ENCODE peak calls at places on chromosomes 16 and 17, in five cellular contexts. E, R, U, B and I are unnamed samples.

GRCh38 chr17:53543363-53543927 is 279.3 kb upstream of the KIF2B start:
- DNase-seq in E (no peak), B (no peak), R (no peak), U (no peak), I (no peak)

GRCh38 chr16:53131363-53132071 is 76.7 kb downstream of the CHD9 start:
- DNase-seq in E (peak), U (peak), B (peak), R (peak), I (peak)

GRCh38 chr16:4414187-4414909 is 2.0 kb downstream of the CORO7 start:
- DNase-seq in U (no peak), R (no peak), B (no peak), E (peak), I (no peak)

GRCh38 chr16:55543470-55543869 is 23.0 kb upstream of the CAPNS2 start:
- DNase-seq in E (no peak), R (peak), U (no peak), B (no peak), I (no peak)

GRCh38 chr16:1763521-1764511 is 7.5 kb downstream of the NME3 start:
- DNase-seq in E (no peak), R (peak), B (no peak), U (no peak), I (no peak)

GRCh38 chr17:65123757-65124675 is 13.2 kb upstream of the RGS9 start:
- DNase-seq in R (peak), U (no peak), B (no peak), E (no peak), I (no peak)

GRCh38 chr16:2250652-2251280 is 621 bp downstream of the ECI1 start:
- DNase-seq in U (no peak), B (no peak), E (peak), R (peak), I (no peak)

GRCh38 chr16:20675488-20676267 is 21.8 kb downstream of the ACSM1 start:
- DNase-seq in R (no peak), B (no peak), E (peak), U (peak), I (no peak)

GRCh38 chr17:30454635-30455034 is 22.6 kb upstream of the GOSR1 start:
- DNase-seq in R (no peak), B (no peak), E (no peak), U (no peak), I (no peak)